ENCODE peak calls at places on chromosomes 2 and 18, in four cellular contexts. One of them, this sample, is unnamed.

GRCh38 chr2:71675296-71675695 is 221.9 kb downstream of the DYSF start:
- DNase-seq in SK-N-SH: no peak
- DNase-seq in Calu3: peak; percentile 39
- DNase-seq in body of pancreas: peak; percentile 63
- DNase-seq in this sample: no peak

GRCh38 chr18:54479365-54479764 is 111.7 kb upstream of the DYNAP start:
- DNase-seq in body of pancreas: no peak
- DNase-seq in Calu3: no peak
- DNase-seq in SK-N-SH: no peak
- DNase-seq in this sample: no peak

GRCh38 chr18:79774111-79774510 is 23.6 kb upstream of the KCNG2 start:
- DNase-seq in Calu3: no peak
- DNase-seq in body of pancreas: no peak
- DNase-seq in SK-N-SH: no peak
- DNase-seq in this sample: no peak

GRCh38 chr2:38791747-38792146 is 13.7 kb downstream of the GEMIN6 start:
- DNase-seq in body of pancreas: no peak
- DNase-seq in SK-N-SH: no peak
- DNase-seq in Calu3: no peak
- DNase-seq in this sample: no peak

GRCh38 chr18:41378628-41379027 is 576.4 kb upstream of the PIK3C3 start:
- DNase-seq in SK-N-SH: peak; percentile 17
- DNase-seq in Calu3: no peak
- DNase-seq in body of pancreas: no peak
- DNase-seq in this sample: no peak

GRCh38 chr2:138841459-138841858 is 61.3 kb upstream of the NXPH2 start:
- DNase-seq in Calu3: no peak
- DNase-seq in SK-N-SH: no peak
- DNase-seq in body of pancreas: no peak
- DNase-seq in this sample: no peak

GRCh38 chr2:96802281-96802595 is 13.8 kb upstream of the CNNM3 start:
- DNase-seq in body of pancreas: no peak
- DNase-seq in Calu3: no peak
- DNase-seq in SK-N-SH: peak; percentile 8
- DNase-seq in this sample: peak; percentile 83

GRCh38 chr2:144465723-144466122 is 54.2 kb downstream of the ZEB2 start:
- DNase-seq in Calu3: no peak
- DNase-seq in SK-N-SH: no peak
- DNase-seq in body of pancreas: no peak
- DNase-seq in this sample: no peak

GRCh38 chr18:77910347-77910746 is 660.7 kb downstream of the GALR1 start:
- DNase-seq in body of pancreas: no peak
- DNase-seq in SK-N-SH: no peak
- DNase-seq in Calu3: no peak
- DNase-seq in this sample: no peak

GRCh38 chr2:160812830-160813505 is 319.4 kb upstream of the RBMS1 start:
- DNase-seq in Calu3: no peak
- DNase-seq in body of pancreas: no peak
- DNase-seq in SK-N-SH: no peak
- DNase-seq in this sample: no peak

GRCh38 chr2:241391892-241392665 is 36.0 kb downstream of the FARP2 start:
- DNase-seq in Calu3: peak; percentile 62
- DNase-seq in body of pancreas: peak; percentile 63
- DNase-seq in SK-N-SH: peak; percentile 17
- DNase-seq in this sample: peak; percentile 45

GRCh38 chr2:166135849-166136258 is 8.0 kb upstream of the SCN1A start:
- DNase-seq in Calu3: no peak
- DNase-seq in body of pancreas: no peak
- DNase-seq in SK-N-SH: no peak
- DNase-seq in this sample: no peak

GRCh38 chr2:117963446-117963845 is 50.4 kb downstream of the CCDC93 start:
- DNase-seq in body of pancreas: no peak
- DNase-seq in Calu3: no peak
- DNase-seq in SK-N-SH: no peak
- DNase-seq in this sample: no peak

GRCh38 chr2:241809383-241810303 is 650 bp downstream of the NEU4 start:
- DNase-seq in Calu3: no peak
- DNase-seq in body of pancreas: no peak
- DNase-seq in SK-N-SH: peak; percentile 32
- DNase-seq in this sample: peak; percentile 41

GRCh38 chr18:59918320-59918755 is 18.5 kb downstream of the PMAIP1 start:
- DNase-seq in body of pancreas: no peak
- DNase-seq in Calu3: peak; percentile 75
- DNase-seq in SK-N-SH: peak; percentile 49
- DNase-seq in this sample: no peak

GRCh38 chr2:238425505-238425978 is 1.2 kb upstream of the ASB1 start:
- DNase-seq in body of pancreas: no peak
- DNase-seq in SK-N-SH: no peak
- DNase-seq in Calu3: no peak
- DNase-seq in this sample: no peak

GRCh38 chr18:65817178-65817577 is 66.4 kb downstream of the CDH7 start:
- DNase-seq in Calu3: no peak
- DNase-seq in SK-N-SH: no peak
- DNase-seq in body of pancreas: no peak
- DNase-seq in this sample: no peak

GRCh38 chr18:27223570-27224340 is 38.6 kb upstream of the CHST9 start:
- DNase-seq in body of pancreas: no peak
- DNase-seq in Calu3: peak; percentile 21
- DNase-seq in SK-N-SH: no peak
- DNase-seq in this sample: no peak

GRCh38 chr18:4960578-4960977 is 236.5 kb downstream of the AKAIN1 start:
- DNase-seq in Calu3: no peak
- DNase-seq in SK-N-SH: no peak
- DNase-seq in body of pancreas: no peak
- DNase-seq in this sample: no peak

GRCh38 chr2:112161431-112162145 is 23.4 kb downstream of the FBLN7 start:
- DNase-seq in Calu3: no peak
- DNase-seq in body of pancreas: no peak
- DNase-seq in SK-N-SH: no peak
- DNase-seq in this sample: no peak

GRCh38 chr2:158221055-158222021 is 119.7 kb downstream of the UPP2 start:
- DNase-seq in Calu3: no peak
- DNase-seq in body of pancreas: no peak
- DNase-seq in SK-N-SH: peak; percentile 50
- DNase-seq in this sample: no peak

GRCh38 chr2:158935617-158936016 is 32.8 kb upstream of the TANC1 start:
- DNase-seq in body of pancreas: no peak
- DNase-seq in SK-N-SH: no peak
- DNase-seq in Calu3: no peak
- DNase-seq in this sample: no peak

GRCh38 chr2:43745457-43745856 is 28.4 kb upstream of the DYNC2LI1 start:
- DNase-seq in Calu3: no peak
- DNase-seq in SK-N-SH: no peak
- DNase-seq in body of pancreas: peak; percentile 19
- DNase-seq in this sample: no peak

GRCh38 chr18:13605901-13606300 is 120.5 kb downstream of the FAM210A start:
- DNase-seq in Calu3: no peak
- DNase-seq in body of pancreas: no peak
- DNase-seq in SK-N-SH: no peak
- DNase-seq in this sample: no peak

GRCh38 chr18:45050712-45051639 is 370.3 kb downstream of the SETBP1 start:
- DNase-seq in Calu3: no peak
- DNase-seq in SK-N-SH: peak; percentile 12
- DNase-seq in body of pancreas: no peak
- DNase-seq in this sample: no peak

GRCh38 chr2:83234291-83234690 is 1224.8 kb downstream of the SUCLG1 start:
- DNase-seq in SK-N-SH: no peak
- DNase-seq in body of pancreas: no peak
- DNase-seq in Calu3: no peak
- DNase-seq in this sample: no peak

GRCh38 chr2:230913406-230913805 is 11.6 kb downstream of the GPR55 start:
- DNase-seq in Calu3: no peak
- DNase-seq in SK-N-SH: peak; percentile 85
- DNase-seq in body of pancreas: no peak
- DNase-seq in this sample: no peak
- TF ChIP-seq CTCF in Calu3: peak; percentile 31
- TF ChIP-seq CTCF in SK-N-SH: peak; percentile 58
- TF ChIP-seq CTCF in body of pancreas: peak; percentile 38
- TF ChIP-seq CTCF in this sample: peak; percentile 45

DNA sequence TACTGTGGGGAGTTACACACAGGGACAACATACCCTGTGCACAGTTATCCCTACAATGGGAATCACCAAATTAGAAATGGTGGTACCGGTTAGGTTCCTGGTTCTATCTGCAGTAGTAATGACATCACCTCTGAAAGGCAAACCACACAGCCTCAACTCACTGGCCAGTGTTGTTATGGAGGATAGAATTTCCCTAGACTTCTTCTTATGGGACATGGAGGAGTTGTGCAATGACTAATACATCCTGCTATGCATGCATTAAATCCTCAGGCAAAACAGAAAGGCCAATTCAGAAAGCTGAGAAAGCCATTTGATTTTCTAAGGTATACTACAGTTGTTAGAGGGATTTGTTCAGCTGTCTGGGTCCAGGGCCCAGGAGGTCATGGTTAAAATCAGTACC is 439.3 kb downstream of the TMX3 start:
- DNase-seq in SK-N-SH: no peak
- DNase-seq in Calu3: peak; percentile 1
- DNase-seq in body of pancreas: no peak
- DNase-seq in this sample: no peak
- TF ChIP-seq CTCF in SK-N-SH: no peak
- TF ChIP-seq CTCF in Calu3: no peak
- TF ChIP-seq CTCF in body of pancreas: no peak
- TF ChIP-seq CTCF in this sample: no peak

DNA sequence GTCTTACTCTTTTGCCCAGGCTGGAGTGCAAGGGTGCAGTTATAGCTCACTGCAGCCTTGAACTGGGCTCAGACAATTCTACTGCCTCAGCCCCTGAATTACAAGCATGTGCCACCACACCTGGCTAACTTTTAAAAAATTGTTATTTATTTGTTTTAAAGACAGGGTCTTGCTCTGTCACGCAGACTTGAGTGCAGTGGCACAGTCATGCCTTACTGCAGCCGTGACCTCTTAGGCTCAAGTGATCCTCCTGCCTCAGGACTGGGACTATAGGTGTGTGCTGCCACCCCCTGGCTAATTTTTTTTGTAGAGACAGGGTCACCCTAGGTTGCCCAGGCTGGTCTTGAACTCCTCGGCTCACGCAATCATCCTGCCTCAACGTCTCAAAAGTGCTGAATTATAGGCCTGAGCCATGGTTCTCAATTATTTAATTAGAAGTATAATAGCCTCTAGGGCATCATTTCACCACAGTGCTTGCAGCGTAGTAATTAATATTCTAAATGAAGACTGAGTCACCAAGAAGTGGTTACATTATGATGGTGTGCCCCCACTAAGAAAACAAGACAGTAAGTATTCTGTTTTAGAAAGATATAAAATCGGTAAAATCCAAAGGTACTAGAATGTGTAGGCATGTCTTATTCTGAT is 69.6 kb downstream of the EML4 start:
- DNase-seq in Calu3: peak; percentile 63
- DNase-seq in body of pancreas: peak; percentile 62
- DNase-seq in SK-N-SH: no peak
- DNase-seq in this sample: no peak
- TF ChIP-seq CTCF in Calu3: peak; percentile 48
- TF ChIP-seq CTCF in body of pancreas: peak; percentile 74
- TF ChIP-seq CTCF in SK-N-SH: peak; percentile 60
- TF ChIP-seq CTCF in this sample: peak; percentile 29

GRCh38 chr2:1887915-1888314 is 143.6 kb upstream of the PXDN start:
- DNase-seq in body of pancreas: no peak
- DNase-seq in Calu3: no peak
- DNase-seq in SK-N-SH: no peak
- DNase-seq in this sample: no peak
- TF ChIP-seq CTCF in body of pancreas: peak; percentile 29
- TF ChIP-seq CTCF in Calu3: no peak
- TF ChIP-seq CTCF in SK-N-SH: peak; percentile 43
- TF ChIP-seq CTCF in this sample: peak; percentile 7

DNA sequence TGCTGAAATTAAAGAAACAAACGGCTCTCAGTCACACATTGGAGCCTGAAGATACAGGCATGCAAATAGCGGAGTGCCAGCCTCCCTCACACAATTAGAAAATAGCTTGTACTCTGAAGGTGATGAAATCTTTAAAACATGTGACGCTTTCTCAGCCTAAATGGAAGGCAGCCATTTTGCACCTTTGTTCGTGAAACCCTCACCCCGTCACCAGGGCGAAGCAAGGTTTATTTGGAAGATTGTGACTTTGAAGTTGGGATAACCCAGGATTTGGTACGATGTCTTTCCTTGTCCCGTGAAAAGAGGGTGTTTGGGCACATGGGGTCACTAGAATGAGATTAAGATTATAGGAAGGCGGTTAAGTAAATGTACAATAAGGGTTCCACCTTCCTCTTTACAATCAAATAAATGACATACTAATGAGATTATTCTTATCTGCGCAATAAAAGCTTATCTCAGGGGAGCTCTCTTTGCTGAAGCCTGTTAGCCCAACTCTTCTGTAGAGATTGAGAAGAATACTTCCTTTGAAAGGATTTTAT is 4.2 kb downstream of the SH3BP4 start:
- DNase-seq in Calu3: no peak
- DNase-seq in body of pancreas: peak; percentile 48
- DNase-seq in SK-N-SH: no peak
- DNase-seq in this sample: no peak
- TF ChIP-seq CTCF in Calu3: no peak
- TF ChIP-seq CTCF in body of pancreas: no peak
- TF ChIP-seq CTCF in SK-N-SH: no peak
- TF ChIP-seq CTCF in this sample: no peak